ENCODE peak calls at places on chromosome 16, in eight cellular contexts. Z is NCI-H524; E is fibroblast of the conjunctiva; Q is fibroblast of the aortic adventitia; A is A549; J is stimulated activated CD8-positive, alpha-beta memory T cell treated with anti-CD3 and anti-CD28 coated beads, Interleukin-15, amount 100 ng/mL, for 24 hours; H is omental fat pad; Y is activated T-helper 2 cell treated with anti-CD3 and anti-CD28 coated beads, Interferon-gamma antibody, Interleukin-2, Interleukin-4, amounts not matched to agents 10 μg/mL and 5 μg/mL and 100 μg/mL, durations not matched to agents 14 hours and 24 hours and 36 hours. R is an unnamed sample.

GRCh38 chr16:79716645-79717323 is 116.2 kb upstream of the MAF start:
- DNase-seq in Q (peak; percentile 6), Z (no peak), H (no peak), E (no peak), A (no peak), Y (no peak), J (no peak), R (no peak)

GRCh38 chr16:55672471-55672870 is 16.7 kb downstream of the SLC6A2 start:
- DNase-seq in E (peak; percentile 90), H (no peak), Y (no peak), A (no peak), J (no peak), Q (peak; percentile 74), Z (no peak), R (no peak)

GRCh38 chr16:4323845-4324478 is 8.1 kb downstream of the GLIS2 start:
- DNase-seq in Q (peak; percentile 67), Y (no peak), J (no peak), A (peak; percentile 79), E (no peak), H (no peak), Z (no peak), R (no peak)

GRCh38 chr16:85462405-85463227 is 150.5 kb upstream of the GSE1 start:
- DNase-seq in H (no peak), A (no peak), Z (peak; percentile 81), J (no peak), Y (no peak), Q (no peak), E (no peak), R (no peak)

GRCh38 chr16:66549284-66550131 is at the start of gene TK2:
- DNase-seq in Q (no peak), H (no peak), J (peak; percentile 45), A (peak; percentile 65), Z (peak; percentile 45), E (peak; percentile 23), Y (peak; percentile 40), R (peak; percentile 46)

GRCh38 chr16:75198135-75198600 is 8.8 kb downstream of the CTRB2 start:
- DNase-seq in Q (peak; percentile 86), H (no peak), Z (peak; percentile 10), A (no peak), Y (no peak), J (no peak), E (no peak), R (no peak)

GRCh38 chr16:85196976-85197375 is 84.7 kb upstream of the CIBAR2 start:
- DNase-seq in Y (no peak), Q (no peak), E (no peak), Z (no peak), J (no peak), A (no peak), H (no peak), R (no peak)

GRCh38 chr16:61915569-61915968 is 120.7 kb downstream of the CDH8 start:
- DNase-seq in A (no peak), J (no peak), E (no peak), Q (no peak), Y (no peak), H (no peak), Z (no peak), R (no peak)

GRCh38 chr16:53090591-53091507 is 36.1 kb downstream of the CHD9 start:
- DNase-seq in E (peak; percentile 100), Y (no peak), A (no peak), H (peak; percentile 50), Q (peak; percentile 99), J (no peak), Z (peak; percentile 78), R (peak; percentile 51)

GRCh38 chr16:54326266-54326662 is 39.7 kb upstream of the IRX3 start:
- DNase-seq in H (no peak), J (no peak), Z (no peak), E (no peak), A (no peak), Y (no peak), Q (peak; percentile 40), R (no peak)

GRCh38 chr16:86718118-86718517 is 139.8 kb downstream of the FOXL1 start:
- DNase-seq in Z (no peak), J (no peak), Y (no peak), A (no peak), Q (no peak), H (no peak), E (no peak), R (no peak)

GRCh38 chr16:66026211-66026610 is 340.3 kb upstream of the CDH5 start:
- DNase-seq in A (no peak), H (no peak), Z (peak; percentile 65), J (no peak), E (no peak), Y (no peak), Q (no peak), R (no peak)

GRCh38 chr16:68356249-68356918 is 45.6 kb downstream of the PRMT7 start:
- DNase-seq in Q (no peak), E (no peak), J (no peak), H (no peak), Z (no peak), A (no peak), Y (peak; percentile 72), R (no peak)

GRCh38 chr16:85204242-85205010 is 92.2 kb upstream of the CIBAR2 start:
- DNase-seq in H (no peak), Q (peak; percentile 96), E (peak; percentile 87), J (no peak), A (no peak), Y (no peak), Z (no peak), R (peak; percentile 68)

GRCh38 chr16:85663891-85664321 is 24.8 kb downstream of the GINS2 start:
- DNase-seq in Y (no peak), H (no peak), A (no peak), E (no peak), Q (no peak), Z (no peak), J (no peak), R (no peak)

GRCh38 chr16:32116080-32116479 is 137.0 kb upstream of the TP53TG3D start:
- DNase-seq in A (no peak), Q (no peak), Y (no peak), H (no peak), E (no peak), J (no peak), Z (no peak), R (no peak)

GRCh38 chr16:87877942-87878507 is 8.7 kb upstream of the SLC7A5 start:
- DNase-seq in Z (no peak), A (no peak), Y (peak; percentile 32), J (no peak), E (no peak), H (no peak), Q (no peak), R (no peak)

R was measured in amniotic stem cell.